ENCODE peak calls at places on chromosomes 4 and X, in five cellular contexts. K, S, I, L and R are unnamed samples.
A peak's percentile ranks its signal among the peaks of the same experiment; 100 is the strongest.

GRCh38 chrX:111823068-111823467 is 52.9 kb upstream of the TRPC5OS start:
- DNase-seq in S (peak; percentile 38), L (no peak), I (peak; percentile 3), K (no peak), R (peak; percentile 16)

GRCh38 chrX:103100484-103100883 is 7.5 kb upstream of the NXF3 start:
- DNase-seq in S (no peak), L (no peak), K (no peak), I (no peak), R (no peak)

GRCh38 chr4:47510036-47510435 is 25.0 kb downstream of the ATP10D start:
- DNase-seq in L (no peak), S (no peak), K (no peak), I (no peak), R (no peak)

GRCh38 chrX:132171881-132172280 is 44.1 kb upstream of the FRMD7 start:
- DNase-seq in S (no peak), K (no peak), L (no peak), I (no peak), R (no peak)

GRCh38 chrX:2325076-2325784 is 175.5 kb downstream of the DHRSX start:
- DNase-seq in L (no peak), K (peak; percentile 63), I (no peak), S (peak; percentile 45), R (no peak)

GRCh38 chr4:138263438-138263837 is 21.3 kb upstream of the SLC7A11 start:
- DNase-seq in I (no peak), S (no peak), L (no peak), K (no peak), R (no peak)

GRCh38 chr4:2936773-2937145 is 26.4 kb downstream of the NOP14 start:
- DNase-seq in L (no peak), I (no peak), K (peak; percentile 53), S (no peak), R (no peak)

GRCh38 chrX:15948318-15948660 is 93.7 kb upstream of the AP1S2 start:
- DNase-seq in L (no peak), I (no peak), K (no peak), S (no peak), R (no peak)

GRCh38 chr4:140935259-140935658 is 179.1 kb upstream of the TBC1D9 start:
- DNase-seq in I (no peak), L (no peak), S (no peak), K (no peak), R (no peak)

GRCh38 chrX:3550871-3551270 is 162.6 kb downstream of the PRKX start:
- DNase-seq in S (no peak), L (no peak), K (no peak), I (no peak), R (no peak)

GRCh38 chrX:15675490-15675921 is 10.9 kb upstream of the CLTRN start:
- DNase-seq in L (no peak), I (no peak), S (peak; percentile 72), K (no peak), R (peak; percentile 54)

GRCh38 chr4:15149842-15150592 is 147.7 kb downstream of the CPEB2 start:
- DNase-seq in S (peak; percentile 92), I (no peak), L (peak; percentile 93), K (peak; percentile 19), R (peak; percentile 43)

GRCh38 chr4:100288811-100289529 is 98.7 kb upstream of the DDIT4L start:
- DNase-seq in L (no peak), S (no peak), I (no peak), K (no peak), R (no peak)

GRCh38 chr4:112144546-112145325 is 518 bp upstream of the FAM241A start:
- DNase-seq in S (no peak), L (no peak), K (peak; percentile 16), I (no peak), R (no peak)

GRCh38 chr4:112140536-112140935 is 4.7 kb upstream of the FAM241A start:
- DNase-seq in S (no peak), L (peak; percentile 58), I (no peak), K (no peak), R (no peak)

GRCh38 chr4:112138538-112138937 is 6.7 kb upstream of the FAM241A start:
- DNase-seq in S (no peak), I (no peak), L (no peak), K (no peak), R (no peak)

GRCh38 chr4:112142152-112142551 is 3.1 kb upstream of the FAM241A start:
- DNase-seq in K (no peak), S (no peak), L (no peak), I (no peak), R (no peak)

GRCh38 chr4:112141366-112142138 is 3.7 kb upstream of the FAM241A start:
- DNase-seq in K (no peak), I (no peak), L (no peak), S (no peak), R (no peak)
- TF ChIP-seq CTCF in K (no peak), I (no peak), L (no peak), S (no peak), R (no peak)

GRCh38 chr4:5199912-5200311 is 148.6 kb downstream of the STK32B start:
- DNase-seq in I (no peak), L (no peak), S (no peak), K (no peak), R (no peak)

GRCh38 chr4:5200546-5200945 is 149.3 kb downstream of the STK32B start:
- DNase-seq in K (no peak), L (no peak), S (no peak), I (no peak), R (no peak)

GRCh38 chr4:5199142-5199541 is 147.9 kb downstream of the STK32B start:
- DNase-seq in S (no peak), K (no peak), L (no peak), I (no peak), R (no peak)

GRCh38 chr4:5203309-5203708 is 152.0 kb downstream of the STK32B start:
- DNase-seq in K (no peak), I (no peak), S (no peak), L (no peak), R (no peak)

DNA sequence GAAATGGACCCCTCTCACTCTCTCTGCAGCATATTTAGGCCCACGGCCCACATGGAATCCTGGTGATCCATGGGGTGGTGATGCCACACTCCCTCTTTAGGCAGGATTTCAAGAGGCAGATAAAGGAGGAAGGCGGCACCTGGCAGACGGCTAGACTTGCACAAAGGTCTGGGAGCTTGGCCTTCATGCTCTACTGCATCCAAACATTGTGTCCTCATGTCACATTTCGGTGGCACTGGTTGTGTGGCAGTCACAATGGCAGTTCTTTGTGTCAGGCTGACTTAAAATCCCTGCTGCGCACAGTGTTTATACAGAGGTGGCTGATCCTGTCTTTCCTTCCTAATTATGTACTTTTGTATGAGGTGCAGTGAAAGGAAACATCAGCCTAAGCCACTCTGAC is 147.3 kb downstream of the STK32B start:
- DNase-seq in L (no peak), K (no peak), S (no peak), I (no peak), R (no peak)
- TF ChIP-seq HDAC2 in L (no peak), K (no peak), S (no peak), I (no peak), R (no peak)

DNA sequence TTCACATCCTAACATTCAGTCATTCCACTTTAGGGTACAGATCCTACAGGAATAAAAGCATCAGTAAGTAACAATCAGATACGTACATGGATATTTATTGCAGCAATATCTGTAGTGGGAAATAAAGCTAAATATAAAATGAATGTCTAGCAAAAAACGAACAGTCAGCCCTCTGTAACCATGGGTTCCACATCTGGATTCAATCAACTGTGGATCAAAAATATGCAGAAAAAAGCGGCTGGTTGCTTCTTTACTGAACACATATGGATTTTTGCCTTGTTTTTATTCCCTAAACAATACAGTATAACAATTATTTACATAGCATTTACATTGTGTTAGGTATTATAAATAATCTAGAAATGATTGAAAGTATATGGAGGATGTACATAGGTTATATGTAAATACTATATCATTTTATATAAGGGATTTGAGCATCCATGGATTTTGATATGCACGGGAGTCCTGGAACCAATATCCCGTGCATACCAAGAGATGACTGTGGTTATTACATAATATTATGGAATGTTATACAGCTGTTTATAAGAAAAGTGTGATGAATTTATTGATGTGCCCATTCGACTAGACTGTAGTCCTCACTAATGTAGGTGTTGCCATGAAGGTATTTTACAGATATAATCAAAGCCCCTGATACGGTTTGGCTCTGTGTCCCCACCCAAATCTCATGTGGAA is 132.8 kb downstream of the ARHGEF9 start:
- DNase-seq in S (no peak), L (no peak), K (no peak), I (no peak), R (no peak)
- TF ChIP-seq CTCF in S (no peak), L (no peak), K (no peak), I (no peak), R (no peak)

DNA sequence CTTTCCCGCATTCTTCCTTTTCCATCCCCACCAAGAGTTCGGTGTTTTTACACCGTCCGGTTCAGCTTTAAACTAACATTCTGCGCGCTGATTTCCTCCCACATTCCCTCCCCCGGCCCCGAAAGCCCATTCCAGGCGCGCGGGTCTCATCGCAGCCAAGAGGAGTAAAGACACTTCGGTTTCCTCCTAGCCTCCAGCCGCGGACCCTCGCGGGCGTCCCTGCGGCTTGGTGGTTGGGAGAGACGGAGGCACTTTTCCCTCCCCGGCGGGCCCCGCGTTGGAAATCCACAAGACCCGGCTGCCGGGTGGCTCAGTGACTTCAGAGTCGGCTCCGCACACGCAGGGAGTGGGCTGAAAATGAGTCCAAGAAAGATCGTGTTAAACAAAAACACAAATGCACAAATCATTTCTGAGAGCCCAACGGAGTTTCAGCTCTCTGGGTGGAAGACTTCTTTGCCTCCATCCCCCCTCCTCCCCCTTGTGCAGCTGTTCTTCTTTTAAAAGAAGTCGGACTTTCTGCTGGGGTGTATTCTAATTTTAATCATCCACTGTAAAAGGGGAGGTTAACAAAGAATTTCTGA is 2.0 kb upstream of the ARX start:
- DNase-seq in K (no peak), L (no peak), S (no peak), I (no peak), R (no peak)
- TF ChIP-seq HDAC2 in K (no peak), L (no peak), S (no peak), I (no peak), R (no peak)

GRCh38 chrX:25721564-25721963 is 416.6 kb upstream of the MAGEB18 start:
- DNase-seq in S (no peak), I (no peak), L (peak; percentile 1), K (no peak), R (peak; percentile 18)
- TF ChIP-seq CTCF in S (no peak), I (peak; percentile 8), L (no peak), K (peak; percentile 29), R (peak; percentile 30)

GRCh38 chrX:109785053-109785452 is 52.0 kb upstream of the ACSL4 start:
- DNase-seq in K (no peak), S (no peak), L (no peak), I (no peak), R (no peak)

GRCh38 chrX:109777749-109778148 is 44.7 kb upstream of the ACSL4 start:
- DNase-seq in L (peak; percentile 20), S (no peak), K (no peak), I (no peak), R (no peak)

GRCh38 chrX:109783712-109784109 is 50.7 kb upstream of the ACSL4 start:
- DNase-seq in L (peak; percentile 38), I (no peak), K (no peak), S (no peak), R (no peak)

DNA sequence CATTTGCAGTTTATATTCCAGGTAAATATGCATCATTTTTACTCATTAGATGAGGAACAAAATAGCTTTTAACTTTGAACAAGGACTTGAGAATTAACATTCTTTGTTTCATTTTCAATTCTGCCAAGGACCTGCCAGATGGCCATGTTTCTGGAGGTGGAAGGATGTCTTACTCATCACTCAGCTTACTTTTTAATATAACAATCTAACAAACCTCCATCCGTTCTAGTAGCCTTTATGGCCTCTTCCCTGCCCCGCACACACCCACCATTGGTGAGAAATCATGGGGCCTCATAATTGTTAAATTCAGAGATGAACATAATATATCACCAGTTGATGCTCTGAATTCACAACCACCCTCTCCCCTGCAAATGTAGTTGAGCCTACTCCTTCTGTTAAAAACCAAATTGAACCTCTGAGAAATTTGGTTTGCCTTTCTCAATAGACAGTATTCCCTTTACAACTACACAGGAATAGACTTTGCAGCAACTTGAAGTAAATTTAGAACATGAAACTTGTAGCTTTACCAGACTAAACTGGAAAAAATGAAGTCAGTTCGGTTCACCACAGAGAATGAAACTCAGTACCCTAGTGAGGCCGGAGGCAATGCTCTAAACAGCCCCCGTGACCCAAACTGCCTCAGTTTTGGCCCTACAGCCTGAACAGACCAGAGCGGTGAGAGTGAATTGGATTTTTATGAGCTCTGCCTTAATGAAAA is 50.1 kb upstream of the ACSL4 start:
- DNase-seq in K (no peak), S (no peak), L (no peak), I (no peak), R (no peak)
- TF ChIP-seq HDAC2 in K (no peak), S (no peak), L (no peak), I (no peak), R (no peak)